ENCODE peak calls at places on chromosomes 1 and 21, in six cellular contexts. T is cardiac septum; X is dermis microvascular lymphatic vessel endothelial cell; F is activated T-helper 9 cell treated with anti-CD3 and anti-CD28 coated beads, Interleukin-2, amount 50 U/mL, for 16 hours; H is type B pancreatic cell; M is brain microvascular endothelial cell. K is an unnamed sample.

GRCh38 chr1:1616838-1617237 is 1.5 kb downstream of the MIB2 start:
- DNase-seq in T (no peak), X (no peak), F (no peak), H (no peak), M (no peak), K (no peak)

GRCh38 chr1:1217621-1218523 is 3.9 kb upstream of the TNFRSF4 start:
- DNase-seq in T (no peak), X (peak), F (peak), H (no peak), M (no peak), K (no peak)

GRCh38 chr1:36151845-36152203 is 2.5 kb upstream of the TRAPPC3 start:
- DNase-seq in T (no peak), X (no peak), F (peak), H (no peak), M (no peak), K (peak)

GRCh38 chr1:67306547-67306946 is 1.1 kb upstream of the IL12RB2 start:
- DNase-seq in T (no peak), X (no peak), F (no peak), H (no peak), M (no peak), K (no peak)

GRCh38 chr1:107198581-107198980 is 57.7 kb downstream of the NTNG1 start:
- DNase-seq in T (no peak), X (no peak), F (no peak), H (no peak), M (no peak), K (no peak)

GRCh38 chr21:35367558-35367957 is 318.5 kb upstream of the RUNX1 start:
- DNase-seq in T (no peak), X (no peak), F (no peak), H (no peak), M (no peak), K (no peak)

GRCh38 chr21:26148071-26148470 is 22.5 kb downstream of the APP start:
- DNase-seq in T (no peak), X (no peak), F (no peak), H (no peak), M (peak), K (no peak)

GRCh38 chr1:56435434-56436337 is 143.7 kb downstream of the PLPP3 start:
- DNase-seq in T (no peak), X (no peak), F (no peak), H (no peak), M (no peak), K (no peak)

GRCh38 chr1:214615111-214615510 is 12.1 kb downstream of the CENPF start:
- DNase-seq in T (no peak), X (no peak), F (no peak), H (no peak), M (no peak), K (no peak)

GRCh38 chr1:51558375-51558924 is 39.4 kb upstream of the EPS15 start:
- DNase-seq in T (no peak), X (no peak), F (no peak), H (no peak), M (peak), K (no peak)

GRCh38 chr1:3438661-3439180 is 15.7 kb upstream of the ARHGEF16 start:
- DNase-seq in T (no peak), X (no peak), F (no peak), H (no peak), M (no peak), K (no peak)

GRCh38 chr1:229643996-229644748 is 18.1 kb downstream of the URB2 start:
- DNase-seq in T (no peak), X (no peak), F (no peak), H (no peak), M (no peak), K (no peak)

GRCh38 chr1:156435551-156436318 is 64.8 kb downstream of the MEF2D start:
- DNase-seq in T (no peak), X (no peak), F (no peak), H (no peak), M (no peak), K (peak)

GRCh38 chr1:179353546-179353945 is 12.2 kb upstream of the AXDND1 start:
- DNase-seq in T (no peak), X (no peak), F (no peak), H (no peak), M (peak), K (no peak)

GRCh38 chr1:219837994-219838294 is 90.4 kb downstream of the SLC30A10 start:
- DNase-seq in T (no peak), X (no peak), F (no peak), H (no peak), M (no peak), K (no peak)

GRCh38 chr1:151867785-151868403 is 14.4 kb upstream of the THEM5 start:
- DNase-seq in T (no peak), X (peak), F (no peak), H (no peak), M (peak), K (no peak)

GRCh38 chr1:226495716-226496115 is 52.8 kb upstream of the STUM start:
- DNase-seq in T (no peak), X (no peak), F (no peak), H (no peak), M (no peak), K (no peak)

GRCh38 chr1:47650606-47651005 is 212.8 kb downstream of the FOXD2 start:
- DNase-seq in T (no peak), X (no peak), F (no peak), H (peak), M (no peak), K (no peak)

GRCh38 chr1:94743866-94744265 is 76.3 kb upstream of the SLC44A3 start:
- DNase-seq in T (no peak), X (no peak), F (no peak), H (no peak), M (no peak), K (no peak)

GRCh38 chr1:58431847-58432246 is 114.7 kb downstream of the OMA1 start:
- DNase-seq in T (no peak), X (no peak), F (no peak), H (no peak), M (no peak), K (no peak)

GRCh38 chr1:178530037-178530402 is 17.1 kb downstream of the TEX35 start:
- DNase-seq in T (no peak), X (no peak), F (no peak), H (no peak), M (peak), K (no peak)

GRCh38 chr1:14017531-14017961 is 317.6 kb downstream of the PRDM2 start:
- DNase-seq in T (no peak), X (no peak), F (no peak), H (no peak), M (no peak), K (no peak)

GRCh38 chr1:30758785-30759380 is 1.3 kb upstream of the LAPTM5 start:
- DNase-seq in T (no peak), X (no peak), F (no peak), H (no peak), M (no peak), K (no peak)

GRCh38 chr21:35478096-35479080 is 429.3 kb upstream of the RUNX1 start:
- DNase-seq in T (no peak), X (no peak), F (no peak), H (no peak), M (peak), K (no peak)

GRCh38 chr21:42614811-42615342 is 38.5 kb upstream of the PDE9A start:
- DNase-seq in T (peak), X (no peak), F (peak), H (no peak), M (no peak), K (peak)

GRCh38 chr1:164801246-164801731 is 242.3 kb downstream of the PBX1 start:
- DNase-seq in T (no peak), X (no peak), F (no peak), H (no peak), M (no peak), K (no peak)